ENCODE peak calls at places on chromosomes 7 and 10, in four cellular contexts. O, P, N and L are unnamed samples.

GRCh38 chr7:116271161-116271979 is 61.0 kb downstream of the TES start:
- DNase-seq in O (no peak), P (no peak), N (no peak), L (no peak)

GRCh38 chr10:3701490-3701889 is 83.5 kb downstream of the KLF6 start:
- DNase-seq in O (no peak), P (no peak), N (no peak), L (no peak)

GRCh38 chr10:116629340-116629739 is 8.6 kb downstream of the PNLIPRP2 start:
- DNase-seq in O (no peak), P (no peak), N (no peak), L (no peak)

GRCh38 chr10:103614511-103615158 is 121.1 kb downstream of the NEURL1 start:
- DNase-seq in O (no peak), P (no peak), N (no peak), L (no peak)

GRCh38 chr10:44909910-44910309 is 1.2 kb upstream of the TMEM72 start:
- DNase-seq in O (no peak), P (no peak), N (no peak), L (no peak)

GRCh38 chr7:139046143-139046542 is 10.3 kb upstream of the ZC3HAV1L start:
- DNase-seq in O (no peak), P (no peak), N (no peak), L (no peak)

GRCh38 chr7:57305192-57305748 is 144.7 kb upstream of the ZNF716 start:
- DNase-seq in O (no peak), P (no peak), N (no peak), L (no peak)

GRCh38 chr7:155230169-155230593 is 67.5 kb upstream of the INSIG1 start:
- DNase-seq in O (peak; percentile 28), P (peak; percentile 51), N (peak; percentile 46), L (no peak)

GRCh38 chr10:100174699-100175677 is 10.8 kb downstream of the ERLIN1 start:
- DNase-seq in O (no peak), P (no peak), N (no peak), L (no peak)

GRCh38 chr10:23656735-23657134 is 217.9 kb downstream of the OTUD1 start:
- DNase-seq in O (no peak), P (peak; percentile 18), N (no peak), L (no peak)

GRCh38 chr10:26738354-26738753 is 40.9 kb downstream of the PDSS1 start:
- DNase-seq in O (no peak), P (peak; percentile 31), N (no peak), L (no peak)

GRCh38 chr7:4144801-4145470 is 537.2 kb upstream of the FOXK1 start:
- DNase-seq in O (peak; percentile 72), P (peak; percentile 78), N (peak; percentile 42), L (no peak)

GRCh38 chr7:46155367-46155766 is 234.3 kb upstream of the IGFBP3 start:
- DNase-seq in O (no peak), P (peak; percentile 62), N (no peak), L (no peak)

GRCh38 chr7:141074162-141074989 is 512 bp downstream of the TMEM178B start:
- DNase-seq in O (peak; percentile 78), P (peak; percentile 19), N (no peak), L (no peak)

GRCh38 chr10:3197354-3198003 is 24.9 kb upstream of the PITRM1 start:
- DNase-seq in O (peak; percentile 93), P (peak; percentile 92), N (peak; percentile 77), L (peak; percentile 15)

GRCh38 chr7:158778476-158778875 is 50.8 kb downstream of the ESYT2 start:
- DNase-seq in O (no peak), P (no peak), N (no peak), L (no peak)

GRCh38 chr7:50822716-50823115 is 40.0 kb upstream of the GRB10 start:
- DNase-seq in O (no peak), P (no peak), N (no peak), L (no peak)

GRCh38 chr10:123944661-123945060 is 53.1 kb upstream of the CPXM2 start:
- DNase-seq in O (no peak), P (no peak), N (no peak), L (no peak)

GRCh38 chr7:151993977-151994676 is 31.3 kb upstream of the GALNT11 start:
- DNase-seq in O (no peak), P (no peak), N (no peak), L (no peak)

GRCh38 chr10:5196613-5197234 is at the start of gene AKR1C4:
- DNase-seq in O (no peak), P (peak; percentile 28), N (no peak), L (no peak)

GRCh38 chr10:113382691-113383090 is 170.2 kb upstream of the HABP2 start:
- DNase-seq in O (no peak), P (no peak), N (no peak), L (no peak)

GRCh38 chr7:16046045-16046444 is 359.6 kb upstream of the MEOX2 start:
- DNase-seq in O (no peak), P (no peak), N (no peak), L (no peak)

GRCh38 chr10:95788830-95789229 is 32.9 kb downstream of the ENTPD1 start:
- DNase-seq in O (no peak), P (no peak), N (no peak), L (no peak)

GRCh38 chr7:104758504-104758903 is 255.5 kb upstream of the KMT2E start:
- DNase-seq in O (no peak), P (no peak), N (no peak), L (no peak)

GRCh38 chr7:87413951-87414381 is 61.5 kb downstream of the ABCB4 start:
- DNase-seq in O (no peak), P (peak; percentile 15), N (no peak), L (no peak)

GRCh38 chr10:22713853-22714523 is 390 bp downstream of the PIP4K2A start:
- DNase-seq in O (peak; percentile 85), P (peak; percentile 38), N (peak; percentile 33), L (peak; percentile 50)

GRCh38 chr10:10925667-10926066 is 92.0 kb upstream of the CELF2 start:
- DNase-seq in O (no peak), P (no peak), N (no peak), L (no peak)

DNA sequence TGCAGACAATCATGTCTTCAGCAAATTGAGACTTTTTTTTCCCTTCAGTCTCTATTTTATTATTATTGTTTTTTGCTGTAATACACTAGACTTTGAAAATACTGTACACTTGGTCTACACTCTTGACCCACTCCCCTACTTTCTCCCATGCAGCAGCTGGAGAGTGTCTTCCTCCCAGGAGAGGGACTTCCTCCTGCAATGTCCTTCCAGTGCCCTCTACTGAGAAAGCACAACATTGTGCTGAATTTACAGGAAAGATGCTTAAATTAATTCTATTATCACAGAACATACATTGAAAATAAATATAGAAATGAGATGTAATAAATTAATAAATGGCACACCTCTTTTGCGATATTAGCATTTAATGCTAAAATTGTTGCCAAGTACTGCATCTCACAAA is 411.3 kb downstream of the CCSER2 start:
- DNase-seq in O (no peak), P (no peak), N (no peak), L (no peak)
- TF ChIP-seq CTCF in O (no peak), P (peak; percentile 19), N (no peak), L (no peak)

GRCh38 chr10:20093600-20093999 is 277.4 kb downstream of the PLXDC2 start:
- DNase-seq in O (no peak), P (no peak), N (no peak), L (no peak)
- H3K27ac ChIP-seq in O (no peak overlapping the region), P (no peak overlapping the region), N (no peak overlapping the region), L (no peak overlapping the region)

GRCh38 chr7:69796421-69796820 is 198.1 kb downstream of the AUTS2 start:
- DNase-seq in O (no peak), P (no peak), N (no peak), L (no peak)
- H3K4me1 ChIP-seq in O (peaks cover 6% of the 10 kb centered on the region), P (peaks cover 14% of the 10 kb centered on the region), N (peaks cover 25% of the 10 kb centered on the region), L (no peaks in the 10 kb centered on the region)

GRCh38 chr7:26777383-26777782 is 87.0 kb downstream of the SKAP2 start:
- DNase-seq in O (no peak), P (no peak), N (no peak), L (no peak)
- TF ChIP-seq CTCF in O (no peak), P (no peak), N (no peak), L (no peak)